ENCODE peak calls at places on chromosomes 1 and 21, in four cellular contexts. M, L, D and N are unnamed samples.

GRCh38 chr1:6273380-6273891 is 12.5 kb upstream of the GPR153 start:
- DNase-seq in M (no peak), D (peak; percentile 27), L (peak; percentile 37), N (no peak)

GRCh38 chr1:55490556-55490955 is 275.4 kb upstream of the USP24 start:
- DNase-seq in D (no peak), L (peak; percentile 46), M (no peak), N (no peak)

GRCh38 chr1:208149776-208150514 is 94.2 kb downstream of the PLXNA2 start:
- DNase-seq in L (no peak), M (peak; percentile 85), D (no peak), N (no peak)

GRCh38 chr1:70914224-70914623 is 133.4 kb downstream of the PTGER3 start:
- DNase-seq in M (no peak), L (no peak), D (no peak), N (no peak)

GRCh38 chr1:8083739-8084484 is 57.8 kb upstream of the ERRFI1 start:
- DNase-seq in L (peak; percentile 84), M (no peak), D (no peak), N (no peak)

GRCh38 chr1:3014041-3014440 is 7.2 kb upstream of the ACTRT2 start:
- DNase-seq in D (no peak), M (no peak), L (no peak), N (peak; percentile 40)

GRCh38 chr1:79133703-79134258 is 127.3 kb upstream of the ADGRL4 start:
- DNase-seq in L (peak; percentile 22), D (no peak), M (no peak), N (no peak)

GRCh38 chr21:39860600-39860999 is 6.6 kb upstream of the PCP4 start:
- DNase-seq in D (no peak), M (no peak), L (no peak), N (no peak)

GRCh38 chr21:30434033-30434631 is 4.1 kb downstream of the KRTAP13-4 start:
- DNase-seq in D (no peak), M (peak; percentile 18), L (peak; percentile 41), N (no peak)

GRCh38 chr1:82154231-82154630 is 353.5 kb downstream of the ADGRL2 start:
- DNase-seq in L (no peak), M (no peak), D (no peak), N (no peak)

GRCh38 chr1:237873487-237873927 is 17.2 kb downstream of the ZP4 start:
- DNase-seq in D (peak; percentile 41), M (no peak), L (peak; percentile 23), N (no peak)

GRCh38 chr1:39525366-39526165 is 34.1 kb downstream of the BMP8A start:
- DNase-seq in M (peak; percentile 47), L (no peak), D (no peak), N (no peak)

GRCh38 chr1:10510520-10511493 is 36.1 kb downstream of the PEX14 start:
- DNase-seq in M (peak; percentile 37), L (peak; percentile 90), D (peak; percentile 68), N (no peak)

GRCh38 chr21:31158789-31159581 is 120.7 kb upstream of the KRTAP19-8 start:
- DNase-seq in M (no peak), D (no peak), L (peak; percentile 41), N (no peak)

GRCh38 chr1:169031566-169032224 is 74.8 kb upstream of the ATP1B1 start:
- DNase-seq in D (no peak), L (no peak), M (no peak), N (no peak)

GRCh38 chr1:191026828-191027227 is 549.2 kb upstream of the BRINP3 start:
- DNase-seq in L (no peak), D (no peak), M (no peak), N (no peak)